ENCODE peak calls at places on chromosomes 6 and 20, in eight cellular contexts. B is PC-3, Y is LoVo, T is AML-193, G is SK-N-SH, I is EL, Q is B cell, X is Daoy. R is an unnamed sample.

GRCh38 chr6:134436281-134436815 is 118.4 kb upstream of the SGK1 start:
- DNase-seq in I (peak; percentile 96), Q (peak; percentile 47), X (peak; percentile 95), B (peak; percentile 90), Y (peak; percentile 63), G (no peak), T (no peak), R (peak; percentile 75)

GRCh38 chr6:167152858-167153257 is 4.9 kb downstream of the GPR31 start:
- DNase-seq in G (no peak), B (no peak), I (no peak), Y (no peak), Q (peak; percentile 57), X (no peak), T (no peak), R (no peak)

GRCh38 chr20:50663095-50663821 is 28.1 kb downstream of the RIPOR3 start:
- DNase-seq in B (peak; percentile 83), I (no peak), G (peak; percentile 56), Y (no peak), T (peak; percentile 2), X (peak; percentile 35), Q (no peak), R (no peak)

GRCh38 chr20:10201321-10201870 is 17.2 kb upstream of the SNAP25 start:
- DNase-seq in I (no peak), Y (no peak), G (no peak), T (no peak), B (no peak), X (no peak), Q (peak; percentile 39), R (no peak)

GRCh38 chr20:62632575-62632974 is 9.7 kb upstream of the SLCO4A1 start:
- DNase-seq in Y (no peak), X (no peak), T (no peak), Q (no peak), B (no peak), G (no peak), I (no peak), R (no peak)

GRCh38 chr6:34149831-34150400 is 4.0 kb upstream of the GRM4 start:
- DNase-seq in Q (no peak), T (no peak), Y (no peak), B (no peak), G (peak; percentile 14), I (no peak), X (no peak), R (no peak)

GRCh38 chr20:2585811-2586210 is 49.4 kb downstream of the TMC2 start:
- DNase-seq in Y (peak; percentile 30), X (peak; percentile 82), Q (no peak), B (peak; percentile 69), G (no peak), T (no peak), I (peak; percentile 84), R (no peak)

GRCh38 chr6:24910850-24911712 is 24.7 kb downstream of the RIPOR2 start:
- DNase-seq in I (peak; percentile 61), Y (no peak), X (peak; percentile 41), G (peak; percentile 81), Q (peak; percentile 59), T (no peak), B (peak; percentile 37), R (no peak)

GRCh38 chr20:32534661-32535240 is 50.4 kb downstream of the NOL4L start:
- DNase-seq in Q (no peak), Y (no peak), G (no peak), I (no peak), X (no peak), B (no peak), T (no peak), R (peak; percentile 41)

GRCh38 chr6:123808556-123808955 is 4.9 kb downstream of the NKAIN2 start:
- DNase-seq in Q (no peak), T (no peak), X (no peak), Y (no peak), I (no peak), B (no peak), G (no peak), R (no peak)

GRCh38 chr20:34512266-34512954 is 3.8 kb upstream of the DYNLRB1 start:
- DNase-seq in I (no peak), X (no peak), G (no peak), Q (no peak), T (no peak), B (no peak), Y (no peak), R (no peak)

GRCh38 chr6:64411226-64411625 is 775.6 kb downstream of the PHF3 start:
- DNase-seq in X (no peak), I (no peak), G (no peak), T (no peak), B (no peak), Q (no peak), Y (no peak), R (no peak)

GRCh38 chr6:134665029-134665723 is 284.7 kb downstream of the ALDH8A1 start:
- DNase-seq in Y (no peak), B (no peak), G (no peak), X (no peak), Q (no peak), I (no peak), T (no peak), R (no peak)

GRCh38 chr6:110534731-110535164 is 58.3 kb upstream of the SLC22A16 start:
- DNase-seq in B (peak; percentile 73), G (no peak), Q (no peak), T (no peak), Y (no peak), I (peak; percentile 94), X (peak; percentile 58), R (no peak)

GRCh38 chr20:6611911-6612614 is 155.4 kb upstream of the BMP2 start:
- DNase-seq in G (no peak), Q (no peak), I (no peak), B (peak; percentile 42), X (no peak), T (no peak), Y (no peak), R (no peak)

GRCh38 chr6:55293116-55293515 is 34.2 kb upstream of the GFRAL start:
- DNase-seq in Y (no peak), Q (no peak), B (peak; percentile 56), G (no peak), I (peak; percentile 12), T (peak; percentile 34), X (peak; percentile 4), R (no peak)

GRCh38 chr6:33140556-33140955 is 51.7 kb downstream of the COL11A2 start:
- DNase-seq in B (no peak), Y (no peak), X (no peak), T (no peak), Q (no peak), G (no peak), I (no peak), R (no peak)

GRCh38 chr20:14431568-14431967 is 94.2 kb upstream of the FLRT3 start:
- DNase-seq in Y (no peak), X (no peak), B (no peak), I (no peak), T (no peak), Q (no peak), G (no peak), R (no peak)

GRCh38 chr20:19628570-19629134 is 129.4 kb upstream of the RIN2 start:
- DNase-seq in G (peak; percentile 62), X (peak; percentile 56), Y (peak; percentile 60), I (peak; percentile 61), T (peak; percentile 20), B (peak; percentile 86), Q (peak; percentile 72), R (peak; percentile 24)

R was measured in NK-92 treated with Interleukin-12 subunit alpha and Interleukin-12 subunit beta, amount 100 ng/mL, for 24 hours.